ENCODE peak calls at places on chromosomes 3 and 15, in seven cellular contexts. C is left lung; H is psoas muscle; N is CD4-positive, CD25-positive, alpha-beta regulatory T cell; Y is astrocyte; Q is mucosa of descending colon; A is BE2C. K is an unnamed sample.

GRCh38 chr15:57567909-57568308 is 23.8 kb upstream of the MYZAP start:
- DNase-seq in C (no peak), H (no peak), N (no peak), Y (no peak), Q (no peak), A (no peak), K (no peak)

GRCh38 chr3:171833775-171834460 is 9.2 kb upstream of the TMEM212 start:
- DNase-seq in C (no peak), H (no peak), N (no peak), Y (peak; percentile 37), Q (no peak), A (no peak), K (no peak)

GRCh38 chr3:30263238-30263920 is 343.0 kb upstream of the TGFBR2 start:
- DNase-seq in C (no peak), H (no peak), N (no peak), Y (no peak), Q (no peak), A (no peak), K (no peak)

GRCh38 chr3:168877899-168878298 is 782.2 kb upstream of the GOLIM4 start:
- DNase-seq in C (no peak), H (no peak), N (no peak), Y (no peak), Q (no peak), A (no peak), K (no peak)

GRCh38 chr3:195128255-195129071 is 142.5 kb downstream of the XXYLT1 start:
- DNase-seq in C (no peak), H (no peak), N (no peak), Y (peak; percentile 47), Q (no peak), A (no peak), K (no peak)

GRCh38 chr15:61994216-61994615 is 66.0 kb downstream of the VPS13C start:
- DNase-seq in C (no peak), H (no peak), N (no peak), Y (peak; percentile 77), Q (no peak), A (no peak), K (no peak)

GRCh38 chr3:71358243-71358642 is 225.3 kb downstream of the FOXP1 start:
- DNase-seq in C (no peak), H (no peak), N (no peak), Y (no peak), Q (no peak), A (no peak), K (no peak)

GRCh38 chr3:54889731-54890130 is 38.1 kb downstream of the LRTM1 start:
- DNase-seq in C (no peak), H (no peak), N (no peak), Y (no peak), Q (no peak), A (no peak), K (no peak)

GRCh38 chr3:161221881-161222600 is 930 bp downstream of the NMD3 start:
- DNase-seq in C (peak; percentile 38), H (no peak), N (no peak), Y (no peak), Q (no peak), A (no peak), K (peak; percentile 62)

GRCh38 chr3:8938021-8938420 is 25.3 kb downstream of the RAD18 start:
- DNase-seq in C (no peak), H (no peak), N (no peak), Y (peak; percentile 36), Q (no peak), A (no peak), K (no peak)

GRCh38 chr3:190229632-190230424 is 92.4 kb downstream of the CLDN1 start:
- DNase-seq in C (no peak), H (no peak), N (no peak), Y (peak; percentile 74), Q (no peak), A (no peak), K (no peak)

GRCh38 chr3:190644766-190645165 is 130.9 kb downstream of the IL1RAP start:
- DNase-seq in C (no peak), H (no peak), N (no peak), Y (peak; percentile 36), Q (no peak), A (no peak), K (no peak)

GRCh38 chr3:31219131-31219843 is 313.4 kb upstream of the STT3B start:
- DNase-seq in C (no peak), H (no peak), N (no peak), Y (peak; percentile 98), Q (no peak), A (no peak), K (no peak)

GRCh38 chr3:24151595-24151994 is 206.5 kb downstream of the NR1D2 start:
- DNase-seq in C (no peak), H (no peak), N (no peak), Y (peak; percentile 40), Q (no peak), A (no peak), K (no peak)

GRCh38 chr3:169218314-169218983 is 445.1 kb downstream of the MECOM start:
- DNase-seq in C (no peak), H (no peak), N (no peak), Y (peak; percentile 63), Q (no peak), A (peak; percentile 61), K (no peak)

GRCh38 chr15:50458713-50459112 is 34.5 kb downstream of the USP8 start:
- DNase-seq in C (no peak), H (no peak), N (no peak), Y (no peak), Q (no peak), A (no peak), K (no peak)

GRCh38 chr15:44727462-44728231 is 8.7 kb upstream of the TRIM69 start:
- DNase-seq in C (no peak), H (no peak), N (no peak), Y (no peak), Q (no peak), A (no peak), K (no peak)

GRCh38 chr3:61683409-61684261 is 122.3 kb downstream of the PTPRG start:
- DNase-seq in C (no peak), H (no peak), N (no peak), Y (no peak), Q (no peak), A (no peak), K (no peak)

GRCh38 chr3:40719660-40720287 is 195.0 kb downstream of the ZNF621 start:
- DNase-seq in C (no peak), H (no peak), N (no peak), Y (no peak), Q (no peak), A (peak; percentile 25), K (no peak)

GRCh38 chr3:188508454-188508853 is 354.5 kb downstream of the LPP start:
- DNase-seq in C (no peak), H (no peak), N (no peak), Y (no peak), Q (no peak), A (no peak), K (no peak)

GRCh38 chr15:66852064-66852905 is 150.2 kb downstream of the SMAD6 start:
- DNase-seq in C (no peak), H (no peak), N (no peak), Y (no peak), Q (no peak), A (no peak), K (no peak)

GRCh38 chr3:194135806-194136518 is at the start of gene HES1:
- DNase-seq in C (peak; percentile 91), H (peak; percentile 97), N (peak; percentile 31), Y (peak; percentile 94), Q (peak; percentile 93), A (peak; percentile 95), K (peak; percentile 95)

GRCh38 chr3:14780927-14781507 is 37.7 kb upstream of the FGD5 start:
- DNase-seq in C (peak; percentile 60), H (peak; percentile 62), N (no peak), Y (peak; percentile 6), Q (no peak), A (peak; percentile 60), K (no peak)

GRCh38 chr3:52359116-52359855 is 43.2 kb downstream of the DNAH1 start:
- DNase-seq in C (no peak), H (peak; percentile 50), N (no peak), Y (no peak), Q (peak; percentile 26), A (no peak), K (peak; percentile 22)

GRCh38 chr3:122975924-122976293 is 51.7 kb downstream of the SEMA5B start:
- DNase-seq in C (no peak), H (no peak), N (no peak), Y (peak; percentile 12), Q (no peak), A (no peak), K (no peak)

GRCh38 chr3:147120029-147120428 is 286.3 kb downstream of the ZIC4 start:
- DNase-seq in C (no peak), H (no peak), N (no peak), Y (peak; percentile 4), Q (no peak), A (no peak), K (no peak)

GRCh38 chr3:57095361-57095760 is 34.9 kb downstream of the SPATA12 start:
- DNase-seq in C (no peak), H (no peak), N (no peak), Y (no peak), Q (no peak), A (no peak), K (no peak)
- H3K4me1 ChIP-seq in C (no peaks in the 10 kb centered on the region), H (peaks cover 7% of the 10 kb centered on the region), N (no peaks in the 10 kb centered on the region), Y (peaks cover 8% of the 10 kb centered on the region), Q (no peaks in the 10 kb centered on the region), A (no peaks in the 10 kb centered on the region), K (no peaks in the 10 kb centered on the region)

GRCh38 chr15:24966364-24967103 is 11.7 kb downstream of the SNRPN start:
- DNase-seq in C (no peak), H (no peak), N (no peak), Y (no peak), Q (no peak), A (no peak), K (no peak)
- H3K9me3 ChIP-seq in C (peaks cover 64% of the 10 kb centered on the region), H (no peaks in the 10 kb centered on the region), N (peaks cover 47% of the 10 kb centered on the region), Y (no peaks in the 10 kb centered on the region), Q (peaks cover 18% of the 10 kb centered on the region), A (no peaks in the 10 kb centered on the region), K (no peaks in the 10 kb centered on the region)

GRCh38 chr3:105847452-105847851 is 21.4 kb downstream of the CBLB start:
- DNase-seq in C (no peak), H (no peak), N (no peak), Y (no peak), Q (no peak), A (no peak), K (no peak)
- H3K4me3 ChIP-seq in C (no peak overlapping the region), H (no peak overlapping the region), N (no peak overlapping the region), Y (no peak overlapping the region), Q (no peak overlapping the region), A (no peak overlapping the region), K (no peak overlapping the region)

GRCh38 chr3:13483988-13484695 is 4.0 kb downstream of the HDAC11 start:
- DNase-seq in C (peak; percentile 29), H (peak; percentile 32), N (no peak), Y (no peak), Q (peak; percentile 50), A (no peak), K (peak; percentile 55)

GRCh38 chr3:13480340-13481318 is 523 bp downstream of the HDAC11 start:
- DNase-seq in C (peak; percentile 51), H (no peak), N (peak; percentile 55), Y (peak; percentile 7), Q (peak; percentile 71), A (no peak), K (peak; percentile 68)

GRCh38 chr3:13483286-13483685 is 3.2 kb downstream of the HDAC11 start:
- DNase-seq in C (peak; percentile 29), H (peak; percentile 44), N (no peak), Y (no peak), Q (peak; percentile 50), A (no peak), K (peak; percentile 35)

GRCh38 chr3:13479582-13480339 is at the start of gene HDAC11:
- DNase-seq in C (peak; percentile 100), H (peak; percentile 100), N (peak; percentile 98), Y (peak; percentile 90), Q (peak; percentile 100), A (peak; percentile 95), K (peak; percentile 100)

GRCh38 chr3:13482106-13482690 is 2.1 kb downstream of the HDAC11 start:
- DNase-seq in C (peak; percentile 4), H (peak; percentile 14), N (no peak), Y (no peak), Q (peak; percentile 27), A (no peak), K (peak; percentile 17)
- H3K4me1 ChIP-seq in C (peaks cover 41% of the 10 kb centered on the region), H (peaks cover 49% of the 10 kb centered on the region), N (peaks cover 13% of the 10 kb centered on the region), Y (peaks cover 20% of the 10 kb centered on the region), Q (peaks cover 22% of the 10 kb centered on the region), A (no peaks in the 10 kb centered on the region), K (no peaks in the 10 kb centered on the region)